ENCODE peak calls at places on chromosomes 5 and 9, in eight cellular contexts. A is colonic mucosa; F is A549; N is cardiac muscle cell; U is IMR-90; X is CD8-positive, alpha-beta T cell; J is mucosa of descending colon; R is fibroblast of lung. H is an unnamed sample. For H3K4me1, the result is how much of the 10 kb centered on the place peaks cover.

GRCh38 chr5:856531-857425 is 6.0 kb upstream of the ZDHHC11 start:
- DNase-seq in A (no peak), F (no peak), N (peak), U (no peak), X (no peak), J (peak), R (peak), H (peak)

GRCh38 chr5:99033014-99033931 is 104.5 kb upstream of the CHD1 start:
- DNase-seq in A (no peak), F (no peak), N (no peak), U (peak), X (no peak), J (no peak), R (no peak), H (no peak)

GRCh38 chr5:173662896-173663809 is 46.7 kb upstream of the BOD1 start:
- DNase-seq in A (no peak), F (no peak), N (no peak), U (no peak), X (no peak), J (no peak), R (no peak), H (no peak)

GRCh38 chr5:75611324-75612210 is at the start of gene ANKDD1B:
- DNase-seq in A (peak), F (peak), N (peak), U (peak), X (no peak), J (peak), R (peak), H (peak)

GRCh38 chr5:105836906-105837305 is 1833.8 kb downstream of the EFNA5 start:
- DNase-seq in A (no peak), F (no peak), N (no peak), U (no peak), X (no peak), J (no peak), R (no peak), H (no peak)

GRCh38 chr5:7926296-7926695 is 57.3 kb downstream of the MTRR start:
- DNase-seq in A (no peak), F (no peak), N (peak), U (peak), X (no peak), J (no peak), R (peak), H (no peak)

GRCh38 chr9:94802795-94803194 is 76.3 kb downstream of the AOPEP start:
- DNase-seq in A (no peak), F (no peak), N (no peak), U (peak), X (no peak), J (no peak), R (peak), H (no peak)

GRCh38 chr5:137825165-137825564 is 42.5 kb upstream of the MYOT start:
- DNase-seq in A (no peak), F (peak), N (no peak), U (no peak), X (no peak), J (no peak), R (peak), H (no peak)

GRCh38 chr5:62305358-62305714 is 670 bp upstream of the KIF2A start:
- DNase-seq in A (no peak), F (no peak), N (no peak), U (no peak), X (no peak), J (no peak), R (no peak), H (no peak)

GRCh38 chr5:143068712-143069111 is 298.5 kb downstream of the ARHGAP26 start:
- DNase-seq in A (no peak), F (no peak), N (peak), U (no peak), X (no peak), J (no peak), R (no peak), H (no peak)

GRCh38 chr5:118883396-118883795 is 105.0 kb downstream of the DTWD2 start:
- DNase-seq in A (no peak), F (no peak), N (no peak), U (no peak), X (no peak), J (no peak), R (no peak), H (no peak)

GRCh38 chr5:72702881-72703434 is 113.5 kb upstream of the TNPO1 start:
- DNase-seq in A (no peak), F (no peak), N (no peak), U (no peak), X (no peak), J (no peak), R (no peak), H (no peak)

GRCh38 chr9:7258688-7259396 is 501.1 kb downstream of the KDM4C start:
- DNase-seq in A (no peak), F (no peak), N (no peak), U (no peak), X (no peak), J (no peak), R (no peak), H (no peak)

GRCh38 chr5:128462330-128462729 is 75.7 kb downstream of the FBN2 start:
- DNase-seq in A (no peak), F (no peak), N (no peak), U (no peak), X (no peak), J (no peak), R (no peak), H (no peak)

GRCh38 chr9:132164604-132165362 is 2.9 kb downstream of the NTNG2 start:
- DNase-seq in A (peak), F (no peak), N (peak), U (no peak), X (no peak), J (no peak), R (no peak), H (no peak)

GRCh38 chr5:16749626-16750025 is 132.8 kb upstream of the RETREG1 start:
- DNase-seq in A (no peak), F (no peak), N (no peak), U (no peak), X (no peak), J (no peak), R (no peak), H (no peak)

GRCh38 chr9:30078195-30078594 is 2306.2 kb upstream of the ACO1 start:
- DNase-seq in A (no peak), F (no peak), N (no peak), U (no peak), X (no peak), J (no peak), R (no peak), H (no peak)

GRCh38 chr5:60023255-60023654 is 129.7 kb upstream of the PDE4D start:
- DNase-seq in A (no peak), F (no peak), N (no peak), U (no peak), X (no peak), J (no peak), R (peak), H (no peak)

GRCh38 chr9:132357764-132358163 is 3.0 kb upstream of the SETX start:
- DNase-seq in A (no peak), F (no peak), N (no peak), U (no peak), X (no peak), J (no peak), R (no peak), H (no peak)

GRCh38 chr5:108143581-108143980 is 238.3 kb downstream of the FBXL17 start:
- DNase-seq in A (no peak), F (peak), N (peak), U (peak), X (no peak), J (no peak), R (peak), H (no peak)

GRCh38 chr5:159061834-159062530 is 37.7 kb downstream of the EBF1 start:
- DNase-seq in A (no peak), F (no peak), N (peak), U (no peak), X (no peak), J (no peak), R (no peak), H (no peak)
- H3K4me1 ChIP-seq in A (under half), F (under half), N (under half), U (under half), X (under half), J (under half), R (under half), H (under half)

GRCh38 chr9:136092741-136093140 is 2.3 kb downstream of the NACC2 start:
- DNase-seq in A (no peak), F (no peak), N (no peak), U (no peak), X (no peak), J (peak), R (no peak), H (no peak)
- H3K4me3 ChIP-seq in A (no peak), F (peak), N (no peak), U (no peak), X (no peak), J (no peak), R (no peak), H (peak)

DNA sequence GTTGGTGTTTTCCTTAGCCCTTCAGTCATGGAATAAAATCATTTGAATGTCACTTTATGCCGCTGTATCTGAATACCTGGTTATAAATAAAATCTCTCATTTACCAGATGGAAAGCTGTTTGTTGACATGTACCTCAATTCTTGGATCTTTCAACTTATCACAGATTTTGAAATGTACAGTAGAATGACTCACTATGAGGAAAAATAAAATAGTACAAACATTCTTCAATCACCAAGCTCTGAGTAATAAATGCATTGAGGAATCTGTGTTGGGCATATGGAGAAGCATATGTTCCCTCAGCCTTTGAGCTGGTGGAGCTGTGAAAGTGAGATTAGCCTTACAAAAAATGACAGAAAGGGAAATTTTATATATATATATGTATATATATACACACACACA is 175.4 kb downstream of the KIAA0825 start:
- DNase-seq in A (no peak), F (no peak), N (peak), U (peak), X (no peak), J (no peak), R (no peak), H (no peak)
- TF ChIP-seq CTCF in A (no peak), F (no peak), N (no peak), U (no peak), X (no peak), J (no peak), R (no peak), H (no peak)

GRCh38 chr5:147403659-147404640 is 105.9 kb downstream of the DPYSL3 start:
- DNase-seq in A (no peak), F (peak), N (peak), U (peak), X (no peak), J (no peak), R (peak), H (no peak)
- H3K4me1 ChIP-seq in A (under half), F (under half), N (half or more), U (under half), X (under half), J (under half), R (under half), H (under half)

GRCh38 chr5:80435476-80435875 is 27.6 kb downstream of the ZFYVE16 start:
- DNase-seq in A (no peak), F (no peak), N (no peak), U (no peak), X (no peak), J (no peak), R (no peak), H (no peak)
- H3K4me3 ChIP-seq in A (no peak), F (no peak), N (no peak), U (no peak), X (no peak), J (no peak), R (no peak), H (no peak)

GRCh38 chr5:3590967-3591900 is 4.4 kb upstream of the IRX1 start:
- DNase-seq in A (no peak), F (no peak), N (no peak), U (no peak), X (no peak), J (no peak), R (no peak), H (no peak)
- TF ChIP-seq CTCF in A (no peak), F (no peak), N (no peak), U (no peak), X (no peak), J (no peak), R (no peak), H (no peak)

GRCh38 chr5:36238896-36239295 is 2.8 kb downstream of the NADK2 start:
- DNase-seq in A (no peak), F (no peak), N (no peak), U (no peak), X (no peak), J (no peak), R (no peak), H (no peak)

GRCh38 chr5:36241636-36242533 is at the start of gene NADK2:
- DNase-seq in A (peak), F (peak), N (peak), U (peak), X (peak), J (peak), R (peak), H (peak)

GRCh38 chr5:36240779-36241635 is 718 bp downstream of the NADK2 start:
- DNase-seq in A (peak), F (peak), N (peak), U (peak), X (no peak), J (peak), R (peak), H (peak)

GRCh38 chr5:36237756-36238155 is 4.0 kb downstream of the NADK2 start:
- DNase-seq in A (no peak), F (no peak), N (no peak), U (no peak), X (no peak), J (no peak), R (no peak), H (no peak)

DNA sequence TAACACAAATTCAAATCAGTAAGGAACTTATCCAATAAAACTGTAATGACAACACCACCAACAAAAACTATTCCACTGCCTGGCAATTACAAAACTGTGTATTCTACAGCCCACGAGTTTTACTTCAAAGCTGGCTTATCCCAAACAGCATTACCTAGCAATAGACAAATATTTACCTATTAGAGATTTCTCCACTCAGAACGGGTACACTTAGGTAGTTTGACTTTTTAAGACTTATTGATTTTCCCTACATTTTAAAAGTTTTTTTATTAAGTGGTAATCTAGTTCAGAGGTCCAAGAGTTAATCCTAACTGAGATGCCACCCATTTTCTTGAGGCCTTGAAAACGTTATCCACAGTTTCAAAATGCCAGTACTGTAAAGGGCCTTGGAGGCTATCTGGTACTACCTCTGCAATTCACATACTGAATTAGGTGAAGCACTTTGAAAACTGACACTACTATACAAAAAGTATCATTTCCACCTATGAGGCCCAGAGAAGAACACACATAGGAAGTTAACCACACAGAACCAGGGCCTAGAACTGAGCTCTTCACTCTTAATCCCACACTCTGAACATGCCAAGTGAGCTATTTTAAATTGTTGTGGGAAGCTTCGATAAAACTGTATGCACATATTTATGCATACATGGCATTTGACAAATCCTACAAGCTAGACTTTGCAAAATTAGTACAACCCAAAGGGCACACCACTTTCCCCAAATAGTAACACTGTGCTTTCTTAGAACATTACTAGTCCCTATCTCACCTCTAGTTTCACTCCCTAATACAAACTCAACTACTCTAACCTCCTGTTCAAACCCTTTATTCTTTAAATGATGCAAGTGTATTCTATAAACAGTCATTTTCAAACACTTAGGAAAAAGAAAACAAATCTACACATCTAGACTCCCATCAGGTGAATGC is 2.1 kb downstream of the NADK2 start:
- DNase-seq in A (no peak), F (no peak), N (no peak), U (no peak), X (no peak), J (no peak), R (no peak), H (no peak)
- H3K4me1 ChIP-seq in A (under half), F (under half), N (under half), U (under half), X (under half), J (under half), R (under half), H (under half)

DNA sequence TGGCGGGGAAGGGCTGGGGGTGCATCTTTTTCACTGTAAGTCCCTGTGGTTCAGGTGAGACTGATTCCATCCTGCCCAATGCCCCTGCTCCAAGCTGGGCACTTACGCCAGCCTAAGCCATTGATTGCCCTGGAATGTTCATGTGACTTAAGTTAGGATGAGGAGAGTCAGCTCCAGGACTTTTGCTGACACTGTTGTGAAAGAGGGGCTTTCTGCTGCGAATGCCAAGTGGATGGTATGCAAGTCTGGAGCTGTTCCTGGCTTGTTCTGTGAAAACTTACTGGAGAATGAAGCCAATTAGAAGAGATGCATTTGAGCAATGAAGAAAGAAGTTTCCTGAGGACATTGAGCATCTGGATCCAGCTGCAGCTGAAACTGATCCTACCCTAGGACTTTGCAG is 61.2 kb upstream of the ZFR start:
- DNase-seq in A (no peak), F (no peak), N (peak), U (peak), X (no peak), J (no peak), R (peak), H (no peak)
- H3K4me3 ChIP-seq in A (no peak), F (no peak), N (no peak), U (no peak), X (no peak), J (no peak), R (no peak), H (no peak)

DNA sequence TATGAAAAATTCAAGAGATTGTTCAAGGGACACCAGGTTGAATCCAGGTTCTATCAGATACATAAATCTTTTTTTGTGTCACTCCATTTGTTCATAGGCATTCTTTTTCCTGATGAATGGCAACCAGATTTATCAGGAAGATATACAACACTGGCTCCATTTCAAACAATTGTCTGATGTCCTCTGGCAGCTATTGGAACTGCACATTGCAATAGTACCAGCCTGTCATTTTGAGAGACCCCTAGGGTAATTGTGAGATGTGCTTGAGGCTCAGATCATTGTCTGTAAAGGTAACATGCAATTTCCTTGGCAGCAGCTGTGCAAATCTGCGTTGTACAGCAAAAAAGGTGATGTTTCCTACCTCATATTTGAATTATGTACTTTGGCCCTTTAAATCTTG is 25.9 kb downstream of the KCTD16 start:
- DNase-seq in A (no peak), F (no peak), N (no peak), U (no peak), X (no peak), J (no peak), R (no peak), H (no peak)
- TF ChIP-seq CTCF in A (no peak), F (no peak), N (no peak), U (no peak), X (no peak), J (no peak), R (no peak), H (no peak)

H was measured in lower lobe of right lung.